ENCODE peak calls at places on chromosomes 4 and X, in nine cellular contexts. O is heart right ventricle; V is hypothalamus; Y is GM13977; U is GM04503; I is stimulated activated CD8-positive, alpha-beta memory T cell treated with anti-CD3 and anti-CD28 coated beads, Interleukin-15, amount 100 ng/mL, for 24 hours; J is NCI-H226; D is activated CD4-positive, alpha-beta T cell treated with anti-CD3 and anti-CD28 coated beads, Interleukin-2, amount 10 ng/mL, durations not matched to agents 7 days and 5 days; R is germinal center. L is an unnamed sample.
A peak's percentile ranks its signal among the peaks of the same experiment; 100 is the strongest.

GRCh38 chrX:92224406-92224805 is 445.2 kb downstream of the PCDH11X start:
- DNase-seq in O (no peak), V (no peak), Y (no peak), U (no peak), I (no peak), J (no peak), D (no peak), R (no peak), L (no peak)

GRCh38 chrX:45824471-45824870 is 623.8 kb upstream of the DIPK2B start:
- DNase-seq in O (no peak), V (no peak), Y (no peak), U (peak; percentile 61), I (no peak), J (peak; percentile 86), D (no peak), R (no peak), L (peak; percentile 90)

GRCh38 chr4:130468340-130468739 is 1372.4 kb downstream of the C4orf33 start:
- DNase-seq in O (no peak), V (no peak), Y (no peak), U (no peak), I (no peak), J (no peak), D (no peak), R (no peak), L (no peak)

GRCh38 chrX:1767026-1767425 is 152.2 kb downstream of the ASMT start:
- DNase-seq in O (no peak), V (peak; percentile 9), Y (no peak), U (no peak), I (no peak), J (no peak), D (no peak), R (no peak), L (no peak)

GRCh38 chrX:37787353-37787869 is 7.6 kb downstream of the CYBB start:
- DNase-seq in O (no peak), V (no peak), Y (no peak), U (no peak), I (no peak), J (no peak), D (no peak), R (peak; percentile 8), L (no peak)

GRCh38 chr4:173039617-173040176 is 128.9 kb upstream of the GALNT7 start:
- DNase-seq in O (no peak), V (no peak), Y (no peak), U (no peak), I (no peak), J (no peak), D (no peak), R (no peak), L (no peak)

GRCh38 chr4:154137320-154137905 is 348.5 kb upstream of the SFRP2 start:
- DNase-seq in O (no peak), V (no peak), Y (no peak), U (no peak), I (no peak), J (no peak), D (no peak), R (no peak), L (no peak)

GRCh38 chr4:173417833-173418232 is 18.9 kb upstream of the SCRG1 start:
- DNase-seq in O (no peak), V (no peak), Y (no peak), U (no peak), I (no peak), J (no peak), D (no peak), R (no peak), L (no peak)

GRCh38 chr4:148831945-148832344 is 389.7 kb upstream of the NR3C2 start:
- DNase-seq in O (no peak), V (no peak), Y (no peak), U (peak; percentile 57), I (no peak), J (peak; percentile 76), D (no peak), R (no peak), L (peak; percentile 94)

GRCh38 chr4:126630171-126630570 is 1002.6 kb upstream of the INTU start:
- DNase-seq in O (no peak), V (no peak), Y (no peak), U (no peak), I (no peak), J (no peak), D (no peak), R (no peak), L (no peak)

GRCh38 chr4:89397464-89397863 is 89.9 kb upstream of the GPRIN3 start:
- DNase-seq in O (no peak), V (no peak), Y (no peak), U (no peak), I (no peak), J (peak; percentile 8), D (no peak), R (no peak), L (no peak)

GRCh38 chrX:107935664-107936433 is 46.3 kb downstream of the TEX13B start:
- DNase-seq in O (no peak), V (no peak), Y (no peak), U (no peak), I (no peak), J (peak; percentile 14), D (no peak), R (no peak), L (peak; percentile 84)

GRCh38 chrX:10103023-10103422 is 53.8 kb upstream of the CLCN4 start:
- DNase-seq in O (no peak), V (no peak), Y (no peak), U (peak; percentile 89), I (no peak), J (no peak), D (no peak), R (no peak), L (no peak)

GRCh38 chr4:1777822-1778641 is 15.1 kb upstream of the FGFR3 start:
- DNase-seq in O (no peak), V (peak; percentile 68), Y (no peak), U (peak; percentile 10), I (no peak), J (peak; percentile 85), D (no peak), R (no peak), L (peak; percentile 74)

GRCh38 chr4:144689125-144689524 is 43.2 kb downstream of the HHIP start:
- DNase-seq in O (no peak), V (no peak), Y (no peak), U (no peak), I (no peak), J (no peak), D (no peak), R (no peak), L (no peak)

GRCh38 chr4:18020671-18021469 is 685 bp downstream of the LCORL start:
- DNase-seq in O (peak; percentile 60), V (peak; percentile 55), Y (peak; percentile 61), U (peak; percentile 27), I (peak; percentile 6), J (peak; percentile 58), D (peak; percentile 50), R (peak; percentile 53), L (no peak)

GRCh38 chr4:132992686-132993085 is 156.4 kb upstream of the PCDH10 start:
- DNase-seq in O (no peak), V (no peak), Y (no peak), U (no peak), I (no peak), J (no peak), D (no peak), R (no peak), L (peak; percentile 4)

GRCh38 chr4:39037491-39037825 is 5.2 kb upstream of the TMEM156 start:
- DNase-seq in O (no peak), V (no peak), Y (no peak), U (no peak), I (no peak), J (no peak), D (no peak), R (no peak), L (peak; percentile 63)

GRCh38 chrX:23598561-23598960 is 68.7 kb upstream of the PRDX4 start:
- DNase-seq in O (no peak), V (no peak), Y (no peak), U (no peak), I (no peak), J (no peak), D (no peak), R (no peak), L (no peak)

GRCh38 chr4:129218897-129219296 is 122.9 kb downstream of the C4orf33 start:
- DNase-seq in O (no peak), V (no peak), Y (no peak), U (no peak), I (no peak), J (no peak), D (no peak), R (no peak), L (peak; percentile 10)

GRCh38 chrX:121876316-121876715 is 828.9 kb downstream of the GLUD2 start:
- DNase-seq in O (no peak), V (no peak), Y (no peak), U (peak; percentile 26), I (no peak), J (no peak), D (no peak), R (no peak), L (peak; percentile 19)

GRCh38 chrX:112785323-112785722 is 55.3 kb downstream of the AMOT start:
- DNase-seq in O (no peak), V (no peak), Y (no peak), U (no peak), I (no peak), J (no peak), D (no peak), R (no peak), L (no peak)

GRCh38 chr4:113141901-113142346 is 92.5 kb downstream of the ANK2 start:
- DNase-seq in O (no peak), V (no peak), Y (peak; percentile 12), U (peak; percentile 47), I (no peak), J (no peak), D (no peak), R (no peak), L (no peak)

GRCh38 chr4:159764343-159764952 is 661.6 kb downstream of the RAPGEF2 start:
- DNase-seq in O (no peak), V (no peak), Y (peak; percentile 31), U (peak; percentile 2), I (no peak), J (no peak), D (peak; percentile 8), R (peak; percentile 3), L (peak; percentile 62)

GRCh38 chrX:136747003-136747986 is 33.4 kb downstream of the ARHGEF6 start:
- DNase-seq in O (no peak), V (no peak), Y (no peak), U (no peak), I (no peak), J (no peak), D (no peak), R (no peak), L (no peak)

GRCh38 chr4:140673729-140674128 is 82.5 kb downstream of the TBC1D9 start:
- DNase-seq in O (no peak), V (no peak), Y (no peak), U (peak; percentile 21), I (no peak), J (no peak), D (no peak), R (no peak), L (no peak)

GRCh38 chr4:151908734-151909497 is 148.1 kb upstream of the GATB start:
- DNase-seq in O (no peak), V (no peak), Y (peak; percentile 18), U (no peak), I (no peak), J (no peak), D (no peak), R (no peak), L (no peak)

GRCh38 chrX:120014354-120015129 is 62.9 kb downstream of the RHOXF2B start:
- DNase-seq in O (no peak), V (no peak), Y (no peak), U (no peak), I (no peak), J (no peak), D (no peak), R (no peak), L (no peak)

GRCh38 chrX:64850371-64851082 is 125.7 kb downstream of the ZC4H2 start:
- DNase-seq in O (no peak), V (no peak), Y (no peak), U (no peak), I (no peak), J (no peak), D (peak; percentile 33), R (no peak), L (no peak)

GRCh38 chrX:30653415-30654131 is at the start of gene GK:
- DNase-seq in O (peak; percentile 15), V (peak; percentile 22), Y (no peak), U (no peak), I (no peak), J (no peak), D (peak; percentile 16), R (no peak), L (no peak)

GRCh38 chr4:189146994-189147929 is 793.4 kb upstream of the FRG1 start:
- DNase-seq in O (no peak), V (no peak), Y (no peak), U (no peak), I (no peak), J (no peak), D (no peak), R (no peak), L (no peak)

L was measured in foreskin keratinocyte.